ENCODE peak calls at places on chromosomes 4 and X, in ten cellular contexts. C is lower lobe of right lung, H is GM23338, Y is psoas muscle, F is pancreas, X is dorsolateral prefrontal cortex, L is fibroblast of lung, J is IMR-90, E is thyroid gland, W is MM.1S. O is an unnamed sample.

GRCh38 chr4:185580699-185581098 is 45.4 kb upstream of the PDLIM3 start:
- DNase-seq in H (no peak), L (no peak), X (no peak), E (no peak), C (no peak), Y (no peak), F (no peak), W (no peak), J (peak; percentile 26), O (no peak)

GRCh38 chrX:39149761-39150160 is 348.5 kb downstream of the MID1IP1 start:
- DNase-seq in F (peak; percentile 63), H (peak; percentile 71), E (peak; percentile 65), X (peak; percentile 73), W (no peak), J (peak; percentile 40), Y (peak; percentile 75), L (peak; percentile 74), C (peak; percentile 84), O (peak; percentile 80)

GRCh38 chr4:122117743-122118142 is 34.4 kb upstream of the BLTP1 start:
- DNase-seq in W (no peak), J (peak; percentile 32), H (no peak), L (peak; percentile 82), C (no peak), F (no peak), X (no peak), E (no peak), Y (no peak), O (no peak)

GRCh38 chrX:13933352-13933751 is 96.3 kb downstream of the GEMIN8 start:
- DNase-seq in L (no peak), F (no peak), J (no peak), H (no peak), Y (no peak), X (no peak), C (no peak), W (no peak), E (no peak), O (no peak)

GRCh38 chr4:100842856-100843255 is 325.0 kb upstream of the EMCN start:
- DNase-seq in H (no peak), J (no peak), C (no peak), X (no peak), W (no peak), E (no peak), L (no peak), Y (no peak), F (no peak), O (no peak)

GRCh38 chr4:10279261-10279660 is 162.7 kb upstream of the WDR1 start:
- DNase-seq in X (no peak), H (no peak), L (no peak), C (no peak), E (no peak), W (no peak), F (no peak), J (no peak), Y (no peak), O (no peak)

GRCh38 chrX:154490021-154490413 is 412 bp downstream of the SLC10A3 start:
- DNase-seq in W (peak; percentile 43), E (peak; percentile 27), H (peak; percentile 25), X (no peak), F (peak; percentile 37), Y (peak; percentile 38), L (peak; percentile 60), C (no peak), J (peak; percentile 45), O (peak; percentile 83)

GRCh38 chr4:2354127-2354526 is 64.3 kb downstream of the ZFYVE28 start:
- DNase-seq in H (peak; percentile 67), C (peak; percentile 28), F (peak; percentile 3), X (no peak), E (no peak), L (peak; percentile 27), J (no peak), W (no peak), Y (no peak), O (peak; percentile 49)

GRCh38 chrX:49812177-49812576 is 16.9 kb upstream of the PAGE4 start:
- DNase-seq in F (no peak), W (no peak), Y (no peak), X (no peak), E (no peak), L (no peak), C (no peak), H (no peak), J (no peak), O (no peak)

DNA sequence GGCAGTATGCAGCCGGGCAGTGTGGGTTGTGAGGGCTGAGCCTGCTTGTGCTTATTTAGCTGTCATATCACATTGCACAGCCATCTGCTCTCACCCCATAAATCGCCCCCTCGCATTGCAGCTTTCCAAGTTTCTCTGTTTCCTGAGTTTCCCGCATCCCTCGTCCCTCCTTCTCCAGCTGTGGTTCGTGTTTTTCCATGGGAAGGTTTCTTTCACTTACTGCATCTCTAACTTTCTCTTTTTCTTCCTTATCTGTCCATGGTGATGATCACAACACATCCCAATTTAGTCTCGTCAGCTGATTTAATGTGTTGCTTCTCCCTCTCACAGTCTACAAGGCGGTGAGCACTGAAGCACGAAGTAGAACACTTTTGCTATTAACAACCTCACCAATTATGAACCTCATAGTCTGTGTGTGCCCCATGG is 118.1 kb downstream of the ENPP6 start:
- DNase-seq in H (no peak), E (no peak), Y (no peak), L (peak; percentile 81), J (peak; percentile 19), X (peak; percentile 75), C (no peak), W (no peak), F (no peak), O (no peak)
- H3K27ac ChIP-seq in H (no peak overlapping the region), E (no peak overlapping the region), Y (no peak overlapping the region), L (no peak overlapping the region), J (peak overlapping the region; percentile 80), X (peak overlapping the region; percentile 76), C (no peak overlapping the region), W (no peak overlapping the region), F (no peak overlapping the region), O (no peak overlapping the region)

DNA sequence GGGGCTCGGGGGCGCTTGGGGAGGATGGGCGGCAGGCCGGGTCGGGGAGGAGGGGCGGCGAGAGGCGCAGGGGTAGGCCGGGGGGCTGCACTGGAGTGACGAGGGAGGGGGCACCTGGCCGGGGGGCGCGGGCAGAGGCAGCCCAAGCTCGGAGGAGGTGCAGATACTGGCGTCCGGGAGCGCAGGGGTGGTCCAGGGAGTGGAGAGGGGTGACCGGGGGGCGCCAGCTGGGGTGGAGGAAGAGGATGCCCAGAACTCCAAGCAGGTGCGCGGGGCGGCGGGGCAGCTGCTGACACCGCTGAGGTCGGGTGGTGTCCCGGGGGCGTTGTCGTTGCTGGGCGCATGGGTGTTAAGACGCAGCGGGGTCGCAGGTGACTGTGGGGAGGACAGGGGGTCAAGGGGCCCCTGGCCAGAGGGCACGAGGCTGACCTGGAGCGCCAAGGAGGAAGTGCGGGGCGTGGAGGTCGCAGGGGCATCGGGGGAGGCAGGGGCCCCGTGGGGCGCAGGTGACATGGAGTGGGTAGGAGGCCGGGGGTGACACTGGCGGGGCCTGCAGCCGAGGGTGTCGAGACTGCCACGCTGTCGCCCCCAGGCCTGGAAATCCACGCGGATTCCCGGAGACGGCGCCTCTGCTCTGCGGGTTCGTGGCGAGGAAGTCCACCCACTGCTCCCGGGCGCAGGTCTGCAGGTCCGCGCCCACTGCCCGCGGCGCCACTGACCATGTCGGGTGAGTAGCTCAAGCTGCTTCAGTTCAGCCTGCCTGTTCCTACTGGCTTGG is 928 bp downstream of the GYG2 start:
- DNase-seq in J (no peak), F (peak; percentile 16), C (no peak), L (no peak), W (no peak), X (no peak), E (peak; percentile 2), H (no peak), Y (no peak), O (peak; percentile 80)
- H3K4me3 ChIP-seq in J (peak overlapping the region; percentile 48), F (no peak overlapping the region), C (peak overlapping the region; percentile 32), L (no peak overlapping the region), W (no peak overlapping the region), X (peak overlapping the region; percentile 28), E (peak overlapping the region; percentile 28), H (peak overlapping the region; percentile 57), Y (no peak overlapping the region), O (no peak overlapping the region)

DNA sequence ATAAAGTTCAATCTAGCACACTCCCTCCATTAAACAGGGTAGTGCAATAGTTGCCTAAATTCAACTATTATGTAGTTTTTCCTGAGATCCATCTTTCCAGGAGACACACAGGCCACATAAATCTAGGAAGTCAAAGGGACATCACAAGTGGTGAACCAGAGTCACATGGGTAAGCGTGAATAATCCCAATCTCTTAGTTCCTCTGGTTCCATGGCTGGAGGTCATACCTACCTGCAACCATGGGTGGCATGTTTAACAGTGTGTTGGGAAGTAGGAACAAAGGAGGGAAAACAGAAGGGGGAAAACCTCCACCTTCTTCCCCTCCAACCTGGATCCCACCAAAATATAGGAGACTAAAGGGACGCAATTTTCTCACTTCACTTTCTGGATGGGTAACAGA is 2651.6 kb downstream of the ARAP2 start:
- DNase-seq in W (no peak), H (peak; percentile 24), Y (no peak), F (no peak), L (peak; percentile 1), C (no peak), J (no peak), X (no peak), E (no peak), O (no peak)
- H3K27ac ChIP-seq in W (no peak overlapping the region), H (no peak overlapping the region), Y (no peak overlapping the region), F (no peak overlapping the region), L (no peak overlapping the region), C (no peak overlapping the region), J (no peak overlapping the region), X (no peak overlapping the region), E (no peak overlapping the region), O (no peak overlapping the region)

GRCh38 chrX:127552571-127552970 is 499.6 kb downstream of the ACTRT1 start:
- DNase-seq in H (peak; percentile 3), C (no peak), W (no peak), L (no peak), E (no peak), J (no peak), X (no peak), Y (no peak), F (no peak), O (no peak)
- H3K4me3 ChIP-seq in H (no peak overlapping the region), C (no peak overlapping the region), W (no peak overlapping the region), L (no peak overlapping the region), E (no peak overlapping the region), J (no peak overlapping the region), X (no peak overlapping the region), Y (no peak overlapping the region), F (no peak overlapping the region), O (no peak overlapping the region)

GRCh38 chrX:42934020-42934701 is 156.2 kb upstream of the PPP1R2C start:
- DNase-seq in F (no peak), J (no peak), E (no peak), H (no peak), Y (no peak), W (peak; percentile 89), L (no peak), C (no peak), X (no peak), O (no peak)
- H3K27ac ChIP-seq in F (no peak overlapping the region), J (no peak overlapping the region), E (no peak overlapping the region), H (no peak overlapping the region), Y (no peak overlapping the region), W (peak overlapping the region; percentile 92), L (no peak overlapping the region), C (no peak overlapping the region), X (no peak overlapping the region), O (no peak overlapping the region)

O was measured in kidney.